ENCODE peak calls at places on chromosomes 13 and 19, in seven cellular contexts. N, K, D, S, C, T and M are unnamed samples.

GRCh38 chr19:39557791-39558622 is 18.0 kb upstream of the EID2 start:
- DNase-seq in N (no peak), K (no peak), D (no peak), S (no peak), C (no peak), T (peak; percentile 70), M (no peak)

GRCh38 chr19:1862424-1863307 is 713 bp downstream of the KLF16 start:
- DNase-seq in N (no peak), K (no peak), D (no peak), S (no peak), C (no peak), T (peak; percentile 36), M (no peak)

GRCh38 chr19:49512970-49513745 is 697 bp downstream of the FCGRT start:
- DNase-seq in N (no peak), K (no peak), D (no peak), S (no peak), C (no peak), T (no peak), M (no peak)

GRCh38 chr19:2289714-2290435 is 7.9 kb upstream of the PEAK3 start:
- DNase-seq in N (no peak), K (no peak), D (no peak), S (no peak), C (no peak), T (no peak), M (no peak)

GRCh38 chr19:12749938-12750521 is 1.6 kb upstream of the BEST2 start:
- DNase-seq in N (no peak), K (no peak), D (no peak), S (no peak), C (no peak), T (peak; percentile 70), M (peak; percentile 44)

GRCh38 chr13:98921786-98922185 is 56.1 kb downstream of the DOCK9 start:
- DNase-seq in N (no peak), K (no peak), D (peak; percentile 85), S (peak; percentile 91), C (no peak), T (no peak), M (no peak)

GRCh38 chr19:57171551-57172081 is 4.3 kb upstream of the DUXA start:
- DNase-seq in N (no peak), K (no peak), D (peak; percentile 64), S (peak; percentile 40), C (peak; percentile 8), T (peak; percentile 55), M (peak; percentile 12)

GRCh38 chr13:104936304-104936703 is 1599.2 kb downstream of the EFNB2 start:
- DNase-seq in N (no peak), K (no peak), D (no peak), S (no peak), C (no peak), T (no peak), M (peak; percentile 2)

GRCh38 chr13:42720116-42720857 is 61.1 kb upstream of the FAM216B start:
- DNase-seq in N (no peak), K (no peak), D (no peak), S (no peak), C (no peak), T (peak; percentile 88), M (peak; percentile 95)